ENCODE peak calls at places on chromosomes 11 and 22, in five cellular contexts. Q is A549, G is tibial nerve, Y is ovary, P is stomach. O is an unnamed sample.

GRCh38 chr11:117070016-117070415 is 28.2 kb downstream of the SIK3 start:
- DNase-seq in G (no peak), Y (no peak), Q (no peak), P (no peak), O (no peak)

GRCh38 chr11:115869780-115870431 is 365.7 kb upstream of the CADM1 start:
- DNase-seq in Q (no peak), G (no peak), Y (no peak), P (no peak), O (no peak)

GRCh38 chr11:129410561-129410960 is 34.9 kb downstream of the BARX2 start:
- DNase-seq in P (no peak), Y (no peak), G (no peak), Q (no peak), O (no peak)

GRCh38 chr22:22787805-22788459 is 99.7 kb upstream of the IGLL5 start:
- DNase-seq in G (peak), Y (peak), P (peak), Q (peak), O (no peak)

GRCh38 chr11:113085446-113085845 is 124.2 kb downstream of the NCAM1 start:
- DNase-seq in Y (no peak), P (no peak), Q (no peak), G (no peak), O (no peak)

GRCh38 chr11:19604679-19605375 is 107.8 kb upstream of the NAV2 start:
- DNase-seq in G (no peak), Q (no peak), Y (no peak), P (no peak), O (no peak)

GRCh38 chr22:29096736-29097669 is 24.2 kb downstream of the KREMEN1 start:
- DNase-seq in P (peak), Y (no peak), G (no peak), Q (no peak), O (peak)

GRCh38 chr11:110777765-110778164 is 65.5 kb upstream of the ARHGAP20 start:
- DNase-seq in Y (no peak), G (no peak), Q (no peak), P (peak), O (no peak)

GRCh38 chr11:859394-860131 is 16.9 kb downstream of the TSPAN4 start:
- DNase-seq in Y (peak), P (peak), G (peak), Q (peak), O (no peak)

GRCh38 chr11:67056267-67056639 is 394 bp upstream of the RHOD start:
- DNase-seq in P (no peak), Y (no peak), Q (no peak), G (no peak), O (no peak)

GRCh38 chr11:67055812-67056211 is 835 bp upstream of the RHOD start:
- DNase-seq in G (no peak), P (peak), Q (no peak), Y (no peak), O (no peak)

GRCh38 chr11:67057410-67057757 is 737 bp downstream of the RHOD start:
- DNase-seq in Y (no peak), Q (no peak), P (no peak), G (no peak), O (no peak)

GRCh38 chr11:67058506-67058905 is 1.9 kb downstream of the RHOD start:
- DNase-seq in P (no peak), G (no peak), Q (no peak), Y (no peak), O (no peak)

DNA sequence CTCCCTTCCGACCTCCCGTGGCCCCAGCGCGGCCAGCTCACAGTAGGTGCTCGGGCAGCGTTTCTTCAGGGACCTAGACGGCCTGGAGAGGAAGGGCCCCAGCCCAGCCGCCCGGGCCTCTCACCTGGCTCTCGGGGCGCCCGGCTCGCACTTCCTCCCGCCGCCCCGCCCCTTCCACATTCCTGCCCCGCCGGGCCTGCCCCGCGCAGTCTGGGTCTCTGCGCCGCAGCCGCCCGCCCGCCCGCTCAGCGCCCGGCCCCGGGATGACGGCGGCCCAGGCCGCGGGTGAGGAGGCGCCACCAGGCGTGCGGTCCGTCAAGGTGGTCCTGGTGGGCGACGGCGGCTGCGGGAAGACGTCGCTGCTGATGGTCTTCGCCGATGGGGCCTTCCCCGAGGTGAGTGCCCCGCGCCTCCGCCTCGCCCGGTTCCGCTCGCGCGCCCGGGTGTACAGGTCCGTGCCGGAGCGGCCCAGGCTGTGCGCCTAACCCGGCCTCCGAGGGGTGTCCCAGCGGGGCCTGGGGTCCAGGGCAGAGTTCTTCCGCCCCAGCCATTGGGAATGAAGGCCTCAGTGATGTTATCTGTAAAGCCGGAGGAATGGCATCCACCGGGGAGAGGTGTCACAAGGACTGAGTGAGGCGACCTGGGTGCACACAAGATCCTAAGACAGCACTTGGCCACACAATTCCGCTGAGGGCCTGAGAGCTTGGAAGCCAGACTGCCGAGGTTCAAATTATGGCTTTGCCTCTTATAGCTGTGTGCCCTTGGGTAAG is at the start of gene RHOD:
- DNase-seq in P (peak), Q (no peak), Y (peak), G (no peak), O (no peak)
- TF ChIP-seq POLR2A in P (no peak), Q (no peak), Y (no peak), G (no peak), O (no peak)

GRCh38 chr11:67423466-67423865 is 4.8 kb upstream of the RPS6KB2 start:
- DNase-seq in Y (no peak), Q (no peak), P (no peak), G (no peak), O (no peak)

GRCh38 chr11:67420147-67420645 is 4.7 kb downstream of the CARNS1 start:
- DNase-seq in P (no peak), Y (no peak), G (no peak), Q (no peak), O (no peak)

GRCh38 chr11:67422894-67423293 is 5.4 kb upstream of the RPS6KB2 start:
- DNase-seq in Y (no peak), P (no peak), G (no peak), Q (no peak), O (no peak)

GRCh38 chr11:67420646-67421420 is 5.4 kb downstream of the CARNS1 start:
- DNase-seq in P (peak), G (peak), Y (peak), Q (peak), O (peak)

DNA sequence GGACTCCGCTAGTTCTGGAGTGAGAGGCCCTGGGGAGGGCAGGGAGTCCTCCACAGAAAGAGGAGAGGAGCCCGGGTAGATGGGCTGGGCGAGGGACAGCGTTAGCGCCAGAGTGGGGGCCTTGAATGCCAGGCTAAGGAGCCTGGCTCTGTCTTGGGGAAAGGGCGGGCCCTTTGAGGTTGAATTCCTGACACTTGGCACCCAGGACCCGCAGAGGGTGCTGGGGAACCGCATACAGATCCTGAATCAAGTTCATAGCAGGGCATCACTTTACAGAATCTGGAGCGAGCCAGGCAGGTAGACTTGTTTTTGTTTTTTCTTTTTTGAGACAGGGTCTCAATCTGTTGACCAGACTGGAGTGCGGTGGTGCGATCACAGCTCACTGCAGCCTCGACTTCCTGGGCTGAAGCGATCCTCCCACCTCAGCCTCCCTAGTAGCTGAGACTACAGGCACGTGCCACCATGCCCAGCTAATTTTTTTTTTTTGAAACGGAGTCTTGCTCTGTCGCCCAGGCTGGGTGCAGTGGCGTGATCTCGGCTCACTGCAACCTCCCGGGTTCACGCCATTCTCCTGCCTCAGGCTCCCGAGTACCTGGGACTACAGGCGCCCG is 6.0 kb downstream of the CARNS1 start:
- DNase-seq in G (no peak), P (no peak), Y (no peak), Q (peak), O (no peak)
- TF ChIP-seq CTCF in G (no peak), P (no peak), Y (no peak), Q (no peak), O (no peak)

DNA sequence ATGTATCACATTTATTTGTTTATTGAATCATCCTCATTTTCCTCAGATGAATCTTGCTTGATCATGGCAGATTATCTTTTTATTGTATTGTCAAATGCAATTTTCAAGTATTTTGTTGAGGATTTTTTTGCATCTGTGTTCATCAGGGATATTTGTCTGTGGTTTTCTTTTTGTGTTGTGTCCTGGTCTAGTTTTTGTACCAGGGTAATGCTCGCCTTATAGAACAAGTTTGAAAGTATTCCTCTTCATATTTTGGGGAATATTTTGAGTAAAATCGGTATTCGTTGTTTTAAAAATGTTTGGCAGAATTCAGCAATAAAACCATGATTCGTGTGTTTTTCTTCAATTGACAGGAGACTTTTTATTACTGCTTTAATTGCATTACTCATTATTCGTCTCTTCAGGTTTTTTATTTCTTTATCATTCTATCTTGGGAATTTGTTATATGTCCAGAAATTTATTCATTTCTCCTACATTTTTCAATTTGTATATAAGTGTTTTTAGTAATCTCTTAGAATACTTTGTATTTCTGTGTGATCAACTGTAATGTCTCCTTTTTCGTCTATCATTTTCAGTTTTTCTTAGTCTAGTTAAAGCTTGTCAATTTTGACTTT is 113.4 kb upstream of the SERPIND1 start:
- DNase-seq in G (no peak), Y (no peak), Q (no peak), P (no peak), O (no peak)
- H3K27ac ChIP-seq in G (no peak), Y (no peak), Q (no peak), P (no peak), O (no peak)

GRCh38 chr11:35232961-35233360 is 94.0 kb downstream of the CD44 start:
- DNase-seq in Y (no peak), Q (no peak), P (no peak), G (no peak), O (no peak)

GRCh38 chr11:35223429-35223828 is 84.5 kb downstream of the CD44 start:
- DNase-seq in Y (no peak), G (no peak), Q (no peak), P (no peak), O (no peak)

GRCh38 chr11:35231074-35231473 is 92.1 kb downstream of the CD44 start:
- DNase-seq in Y (no peak), P (no peak), G (no peak), Q (no peak), O (no peak)

GRCh38 chr11:35227551-35228341 is 88.8 kb downstream of the CD44 start:
- DNase-seq in P (no peak), G (no peak), Q (no peak), Y (no peak), O (no peak)
- TF ChIP-seq POLR2A in P (no peak), G (no peak), Q (no peak), Y (no peak), O (no peak)

O was measured in gastrocnemius medialis.